ENCODE peak calls at places on chromosomes 16 and 17, in four cellular contexts. N is HepG2, I is H1, W is GM12878. R is an unnamed sample.
A peak's percentile ranks its signal among the peaks of the same experiment; 100 is the strongest.

GRCh38 chr17:10031606-10032005 is 126.5 kb upstream of the RCVRN start:
- DNase-seq in N (no peak), I (no peak), W (no peak), R (no peak)

GRCh38 chr16:23408242-23409201 is 44.5 kb downstream of the COG7 start:
- DNase-seq in N (no peak), I (no peak), W (no peak), R (peak; percentile 36)

GRCh38 chr16:81560979-81561657 is 116.5 kb downstream of the CMIP start:
- DNase-seq in N (no peak), I (no peak), W (no peak), R (no peak)

GRCh38 chr16:84526794-84527485 is 22.5 kb upstream of the MEAK7 start:
- DNase-seq in N (no peak), I (no peak), W (no peak), R (no peak)

GRCh38 chr16:79296491-79296890 is 304.0 kb downstream of the MAF start:
- DNase-seq in N (no peak), I (no peak), W (no peak), R (no peak)

GRCh38 chr17:45977506-45977824 is 21.6 kb upstream of the STH start:
- DNase-seq in N (no peak), I (no peak), W (no peak), R (no peak)

GRCh38 chr16:31002252-31002700 is 8.2 kb downstream of the STX1B start:
- DNase-seq in N (no peak), I (no peak), W (no peak), R (no peak)

GRCh38 chr17:53353919-53354351 is 468.8 kb upstream of the KIF2B start:
- DNase-seq in N (no peak), I (no peak), W (no peak), R (no peak)

GRCh38 chr16:85317704-85318103 is 205.4 kb upstream of the CIBAR2 start:
- DNase-seq in N (no peak), I (no peak), W (no peak), R (no peak)

GRCh38 chr17:79407385-79407784 is 203.5 kb downstream of the RBFOX3 start:
- DNase-seq in N (no peak), I (no peak), W (no peak), R (no peak)

GRCh38 chr17:44464037-44464436 is 39.2 kb downstream of the GPATCH8 start:
- DNase-seq in N (no peak), I (no peak), W (no peak), R (no peak)

GRCh38 chr16:68512183-68512582 is 26.9 kb upstream of the ZFP90 start:
- DNase-seq in N (no peak), I (no peak), W (no peak), R (no peak)

GRCh38 chr17:19410875-19411291 is at the start of gene RNF112:
- DNase-seq in N (no peak), I (no peak), W (no peak), R (no peak)

GRCh38 chr16:22326771-22327445 is 29.7 kb downstream of the POLR3E start:
- DNase-seq in N (no peak), I (no peak), W (no peak), R (no peak)

GRCh38 chr17:82172461-82173160 is 40.0 kb downstream of the CCDC57 start:
- DNase-seq in N (no peak), I (no peak), W (no peak), R (no peak)

GRCh38 chr17:82173351-82174041 is 39.1 kb downstream of the CCDC57 start:
- DNase-seq in N (no peak), I (peak; percentile 68), W (no peak), R (no peak)

GRCh38 chr17:82168568-82168967 is 44.1 kb downstream of the CCDC57 start:
- DNase-seq in N (no peak), I (no peak), W (no peak), R (no peak)

GRCh38 chr17:82170412-82170961 is 42.2 kb downstream of the CCDC57 start:
- DNase-seq in N (no peak), I (no peak), W (no peak), R (no peak)

GRCh38 chr17:82171750-82172375 is 40.8 kb downstream of the CCDC57 start:
- DNase-seq in N (no peak), I (no peak), W (no peak), R (no peak)
- H3K4me1 ChIP-seq in N (peaks cover 13% of the 10 kb centered on the region), I (peaks cover 8% of the 10 kb centered on the region), W (no peaks in the 10 kb centered on the region), R (peaks cover 12% of the 10 kb centered on the region)

GRCh38 chr16:51152691-51153261 is 1.7 kb upstream of the SALL1 start:
- DNase-seq in N (no peak), I (peak; percentile 78), W (no peak), R (no peak)
- TF ChIP-seq SUZ12 in N (no peak), I (peak; percentile 49), W (no peak), R (no peak)

GRCh38 chr16:66523861-66524354 is 26.0 kb downstream of the TK2 start:
- DNase-seq in N (no peak), I (no peak), W (no peak), R (no peak)
- H3K4me1 ChIP-seq in N (peaks cover 8% of the 10 kb centered on the region), I (no peaks in the 10 kb centered on the region), W (peaks cover 57% of the 10 kb centered on the region), R (peaks cover 13% of the 10 kb centered on the region)

GRCh38 chr17:6623941-6624340 is 16.6 kb downstream of the KIAA0753 start:
- DNase-seq in N (no peak), I (no peak), W (no peak), R (no peak)
- TF ChIP-seq SUZ12 in N (no peak), I (no peak), W (no peak), R (no peak)

GRCh38 chr17:5234645-5235576 is at the start of gene SCIMP:
- DNase-seq in N (no peak), I (no peak), W (peak; percentile 82), R (no peak)

GRCh38 chr17:5238333-5238732 is 3.7 kb upstream of the SCIMP start:
- DNase-seq in N (no peak), I (no peak), W (no peak), R (no peak)

GRCh38 chr17:5241861-5242671 is 7.4 kb upstream of the SCIMP start:
- DNase-seq in N (no peak), I (no peak), W (no peak), R (no peak)

GRCh38 chr17:5237541-5238016 is 2.9 kb upstream of the SCIMP start:
- DNase-seq in N (peak; percentile 81), I (peak; percentile 86), W (peak; percentile 93), R (peak; percentile 39)

GRCh38 chr17:5236871-5237540 is 2.3 kb upstream of the SCIMP start:
- DNase-seq in N (no peak), I (no peak), W (no peak), R (no peak)
- H3K4me1 ChIP-seq in N (peaks cover 17% of the 10 kb centered on the region), I (no peaks in the 10 kb centered on the region), W (peaks cover 45% of the 10 kb centered on the region), R (peaks cover 2% of the 10 kb centered on the region)

GRCh38 chr17:59492091-59492451 is 73.3 kb upstream of the DHX40 start:
- DNase-seq in N (no peak), I (no peak), W (no peak), R (no peak)
- TF ChIP-seq SUZ12 in N (no peak), I (no peak), W (no peak), R (no peak)

GRCh38 chr17:43010667-43011308 is 4.2 kb downstream of the IFI35 start:
- DNase-seq in N (peak; percentile 100), I (no peak), W (no peak), R (no peak)
- H3K4me1 ChIP-seq in N (peaks cover 85% of the 10 kb centered on the region), I (peaks cover 3% of the 10 kb centered on the region), W (peaks cover 6% of the 10 kb centered on the region), R (peaks cover 22% of the 10 kb centered on the region)

GRCh38 chr17:80803451-80804428 is 187.9 kb upstream of the CHMP6 start:
- DNase-seq in N (no peak), I (no peak), W (no peak), R (no peak)

GRCh38 chr17:80802626-80803450 is 188.8 kb upstream of the CHMP6 start:
- DNase-seq in N (no peak), I (no peak), W (no peak), R (no peak)

GRCh38 chr17:80807014-80807413 is 184.6 kb upstream of the CHMP6 start:
- DNase-seq in N (no peak), I (no peak), W (no peak), R (no peak)

GRCh38 chr17:80804466-80804865 is 187.2 kb upstream of the CHMP6 start:
- DNase-seq in N (no peak), I (no peak), W (no peak), R (no peak)

GRCh38 chr17:80805032-80805751 is 186.4 kb upstream of the CHMP6 start:
- DNase-seq in N (no peak), I (no peak), W (no peak), R (no peak)
- TF ChIP-seq SUZ12 in N (no peak), I (no peak), W (no peak), R (no peak)